ENCODE peak calls at places on chromosomes 5 and 9, in six cellular contexts. J, Z, P, Y, O and B are unnamed samples.

GRCh38 chr9:94014066-94014654 is 59.0 kb upstream of the BARX1 start:
- DNase-seq in J (no peak), Z (no peak), P (peak), Y (peak), O (peak), B (no peak)

GRCh38 chr5:150532161-150532560 is 24.2 kb downstream of the NDST1 start:
- DNase-seq in J (no peak), Y (no peak), O (no peak), Z (no peak), P (no peak), B (no peak)

GRCh38 chr9:2027761-2028160 is 12.6 kb downstream of the SMARCA2 start:
- DNase-seq in O (no peak), P (peak), Y (no peak), J (no peak), Z (no peak), B (no peak)

GRCh38 chr5:17037751-17038150 is 101.7 kb upstream of the MYO10 start:
- DNase-seq in P (peak), Z (no peak), J (no peak), O (no peak), Y (peak), B (no peak)

GRCh38 chr5:9156282-9156681 is 389.6 kb downstream of the SEMA5A start:
- DNase-seq in Y (peak), O (peak), Z (no peak), J (no peak), P (peak), B (no peak)

GRCh38 chr5:756865-757345 is 27.6 kb downstream of the ZDHHC11B start:
- DNase-seq in J (peak), Z (no peak), P (no peak), O (peak), Y (no peak), B (no peak)

GRCh38 chr5:77960863-77961396 is 184.8 kb upstream of the TBCA start:
- DNase-seq in O (no peak), P (no peak), Z (no peak), J (no peak), Y (no peak), B (no peak)

GRCh38 chr9:37311938-37312730 is 110.4 kb upstream of the GRHPR start:
- DNase-seq in P (no peak), O (no peak), Y (peak), Z (no peak), J (no peak), B (no peak)

GRCh38 chr5:143837306-143837848 is 25.4 kb downstream of the HMHB1 start:
- DNase-seq in P (no peak), Y (peak), Z (no peak), O (no peak), J (no peak), B (no peak)

GRCh38 chr5:151577566-151577965 is 13.6 kb downstream of the FAT2 start:
- DNase-seq in P (no peak), J (no peak), Y (no peak), Z (peak), O (no peak), B (no peak)

GRCh38 chr9:83956288-83957028 is 23.6 kb downstream of the HNRNPK start:
- DNase-seq in Z (peak), Y (peak), J (peak), O (peak), P (peak), B (peak)

GRCh38 chr5:134502259-134502658 is 23.2 kb upstream of the JADE2 start:
- DNase-seq in Z (no peak), Y (no peak), P (no peak), O (no peak), J (no peak), B (no peak)